ENCODE peak calls at places on chromosome 1, in ten cellular contexts. Q is fibroblast of mammary gland; J is CD8-positive, alpha-beta T cell; Y is mucosa of descending colon; Z is breast epithelium; A is pancreas; T is kidney; S is fibroblast of lung; F is psoas muscle; C is RWPE2. B is an unnamed sample.

GRCh38 chr1:167488786-167489185 is 29.5 kb downstream of the CD247 start:
- DNase-seq in Q (no peak), J (no peak), Y (no peak), Z (no peak), A (no peak), T (no peak), S (no peak), F (no peak), C (no peak), B (no peak)

GRCh38 chr1:236809133-236809532 is 14.0 kb downstream of the MTR start:
- DNase-seq in Q (no peak), J (no peak), Y (no peak), Z (no peak), A (peak; percentile 16), T (no peak), S (peak; percentile 20), F (no peak), C (no peak), B (no peak)

GRCh38 chr1:151485685-151486255 is 25.4 kb upstream of the CGN start:
- DNase-seq in Q (no peak), J (no peak), Y (no peak), Z (no peak), A (no peak), T (no peak), S (peak; percentile 27), F (no peak), C (no peak), B (no peak)

GRCh38 chr1:67437961-67438360 is 7.8 kb upstream of the SERBP1 start:
- DNase-seq in Q (no peak), J (no peak), Y (no peak), Z (no peak), A (no peak), T (no peak), S (no peak), F (no peak), C (no peak), B (no peak)

GRCh38 chr1:235011064-235011598 is 117.5 kb downstream of the TOMM20 start:
- DNase-seq in Q (no peak), J (no peak), Y (no peak), Z (no peak), A (no peak), T (no peak), S (no peak), F (no peak), C (no peak), B (no peak)

GRCh38 chr1:112529301-112529700 is 20.5 kb downstream of the WNT2B start:
- DNase-seq in Q (no peak), J (no peak), Y (no peak), Z (no peak), A (no peak), T (no peak), S (peak; percentile 69), F (no peak), C (no peak), B (no peak)

GRCh38 chr1:212967767-212968166 is 17.4 kb downstream of the VASH2 start:
- DNase-seq in Q (peak; percentile 72), J (no peak), Y (no peak), Z (no peak), A (no peak), T (no peak), S (peak; percentile 18), F (no peak), C (no peak), B (no peak)

GRCh38 chr1:61921435-61921834 is 179.2 kb downstream of the PATJ start:
- DNase-seq in Q (peak; percentile 5), J (no peak), Y (no peak), Z (no peak), A (no peak), T (no peak), S (peak; percentile 6), F (no peak), C (no peak), B (no peak)

GRCh38 chr1:27637052-27637451 is 2.1 kb upstream of the FGR start:
- DNase-seq in Q (peak; percentile 22), J (no peak), Y (no peak), Z (no peak), A (no peak), T (no peak), S (no peak), F (no peak), C (no peak), B (no peak)

GRCh38 chr1:197948926-197949899 is 32.0 kb downstream of the LHX9 start:
- DNase-seq in Q (no peak), J (no peak), Y (no peak), Z (no peak), A (no peak), T (no peak), S (no peak), F (no peak), C (no peak), B (no peak)

GRCh38 chr1:196877964-196878363 is 9.9 kb upstream of the CFHR4 start:
- DNase-seq in Q (peak; percentile 6), J (no peak), Y (no peak), Z (no peak), A (no peak), T (peak; percentile 70), S (peak; percentile 20), F (no peak), C (no peak), B (peak; percentile 13)

GRCh38 chr1:87325982-87326738 is 2.5 kb upstream of the LMO4 start:
- DNase-seq in Q (peak; percentile 65), J (peak; percentile 32), Y (no peak), Z (no peak), A (peak; percentile 41), T (no peak), S (peak; percentile 65), F (no peak), C (no peak), B (no peak)

GRCh38 chr1:221712776-221713431 is 29.0 kb downstream of the DUSP10 start:
- DNase-seq in Q (no peak), J (peak; percentile 80), Y (peak; percentile 52), Z (peak; percentile 28), A (no peak), T (peak; percentile 58), S (no peak), F (no peak), C (no peak), B (no peak)

GRCh38 chr1:227317541-227318002 is 720 bp downstream of the CDC42BPA start:
- DNase-seq in Q (peak; percentile 68), J (no peak), Y (no peak), Z (peak; percentile 31), A (peak; percentile 27), T (no peak), S (peak; percentile 73), F (peak; percentile 34), C (no peak), B (peak; percentile 13)
- TF ChIP-seq CTCF in Q (peak; percentile 34), J (no peak), Y (no peak), Z (no peak), A (no peak), T (peak; percentile 17), S (no peak), F (peak; percentile 7), C (no peak), B (peak; percentile 22)

GRCh38 chr1:181208076-181208475 is 119.6 kb downstream of the IER5 start:
- DNase-seq in Q (no peak), J (no peak), Y (no peak), Z (no peak), A (no peak), T (no peak), S (no peak), F (no peak), C (no peak), B (no peak)
- H3K4me3 ChIP-seq in Q (no peak overlapping the region), J (no peak overlapping the region), Y (no peak overlapping the region), Z (no peak overlapping the region), A (no peak overlapping the region), T (no peak overlapping the region), S (no peak overlapping the region), F (no peak overlapping the region), C (no peak overlapping the region), B (no peak overlapping the region)

GRCh38 chr1:177185209-177185608 is 14.5 kb downstream of the BRINP2 start:
- DNase-seq in Q (peak; percentile 26), J (no peak), Y (no peak), Z (no peak), A (no peak), T (no peak), S (peak; percentile 21), F (no peak), C (no peak), B (no peak)
- TF ChIP-seq CTCF in Q (peak; percentile 66), J (no peak), Y (no peak), Z (peak; percentile 31), A (no peak), T (peak; percentile 9), S (peak; percentile 57), F (peak; percentile 29), C (peak; percentile 40), B (peak; percentile 67)

DNA sequence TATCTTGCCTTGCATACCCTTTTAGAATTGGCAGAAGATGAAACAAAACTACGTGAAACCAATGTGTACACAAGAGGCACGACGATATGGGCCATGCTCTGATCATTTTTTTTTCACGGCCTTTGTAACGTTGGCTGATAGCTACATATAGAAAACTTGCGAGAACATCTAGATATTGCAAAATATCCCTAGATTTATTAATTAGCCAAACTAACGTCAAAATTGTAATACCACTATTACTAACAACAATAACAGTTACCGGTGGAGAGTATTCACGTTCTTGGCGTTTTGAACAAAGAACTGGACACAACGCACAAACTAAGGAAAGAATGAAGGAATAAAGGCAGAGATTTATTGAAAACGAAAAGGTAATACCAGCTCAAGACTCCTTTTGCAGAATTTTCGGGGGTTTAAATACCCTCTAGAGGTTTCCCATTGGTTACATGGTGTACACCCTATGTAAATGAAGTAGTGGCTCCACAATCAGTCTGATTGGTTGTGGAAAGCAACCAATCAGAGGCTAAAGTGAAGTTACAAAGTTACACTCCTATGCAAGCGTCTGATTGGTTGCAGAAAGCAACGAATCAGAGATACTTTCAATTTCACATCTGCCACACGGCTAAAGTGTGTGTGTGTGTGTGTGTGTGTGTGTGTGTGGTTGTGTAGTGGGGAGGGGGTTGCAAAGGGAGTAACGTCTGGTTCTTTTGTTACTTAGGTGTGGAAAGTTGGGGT is 945 bp upstream of the GTF2B start:
- DNase-seq in Q (peak; percentile 89), J (no peak), Y (no peak), Z (no peak), A (peak; percentile 44), T (no peak), S (peak; percentile 81), F (no peak), C (no peak), B (no peak)
- H3K4me3 ChIP-seq in Q (peak overlapping the region; percentile 92), J (peak overlapping the region; percentile 89), Y (no peak overlapping the region), Z (peak overlapping the region; percentile 97), A (peak overlapping the region; percentile 91), T (peak overlapping the region; percentile 93), S (peak overlapping the region; percentile 93), F (peak overlapping the region; percentile 91), C (peak overlapping the region; percentile 80), B (peak overlapping the region; percentile 95)

GRCh38 chr1:189678779-189679178 is 798.9 kb downstream of the BRINP3 start:
- DNase-seq in Q (no peak), J (no peak), Y (no peak), Z (no peak), A (no peak), T (no peak), S (no peak), F (no peak), C (no peak), B (no peak)
- TF ChIP-seq CTCF in Q (no peak), J (no peak), Y (no peak), Z (no peak), A (no peak), T (no peak), S (no peak), F (no peak), C (peak; percentile 64), B (peak; percentile 32)

B was measured in retinal pigment epithelial cell.